ENCODE peak calls at places on chromosomes 12 and 14, in seven cellular contexts. Y is EL; U is NCI-H2081; S is HT-29; X is mucosa of descending colon; A is stimulated activated CD4-positive, alpha-beta T cell treated with anti-CD3 and anti-CD28 coated beads, TNF-alpha, amount 100 ng/mL, for 48 hours; K is natural killer cell. N is an unnamed sample.

GRCh38 chr12:49903700-49904423 is at the start of gene FAIM2:
- DNase-seq in Y (peak; percentile 51), U (peak; percentile 30), S (no peak), X (peak; percentile 23), A (no peak), K (peak; percentile 30), N (peak; percentile 28)

GRCh38 chr14:58977366-58977765 is 211.1 kb upstream of the DAAM1 start:
- DNase-seq in Y (peak; percentile 38), U (no peak), S (no peak), X (no peak), A (no peak), K (no peak), N (no peak)

GRCh38 chr12:39043425-39043824 is 138.0 kb upstream of the CPNE8 start:
- DNase-seq in Y (no peak), U (no peak), S (no peak), X (no peak), A (no peak), K (no peak), N (no peak)

GRCh38 chr12:121036810-121037326 is 2.2 kb downstream of the OASL start:
- DNase-seq in Y (peak; percentile 89), U (no peak), S (no peak), X (no peak), A (no peak), K (peak; percentile 28), N (no peak)

GRCh38 chr12:90250766-90251165 is 542.1 kb upstream of the ATP2B1 start:
- DNase-seq in Y (no peak), U (no peak), S (no peak), X (peak; percentile 6), A (no peak), K (no peak), N (no peak)

GRCh38 chr12:112183141-112183581 is 57.8 kb downstream of the TRAFD1 start:
- DNase-seq in Y (no peak), U (no peak), S (no peak), X (no peak), A (peak; percentile 27), K (no peak), N (no peak)

GRCh38 chr14:32711103-32711680 is 227.5 kb upstream of the NPAS3 start:
- DNase-seq in Y (peak; percentile 48), U (peak; percentile 70), S (peak; percentile 50), X (peak; percentile 70), A (no peak), K (no peak), N (no peak)

GRCh38 chr12:48980953-48981756 is 3.0 kb downstream of the WNT1 start:
- DNase-seq in Y (no peak), U (no peak), S (no peak), X (no peak), A (no peak), K (peak; percentile 53), N (no peak)

GRCh38 chr12:23753627-23754358 is 195.7 kb downstream of the SOX5 start:
- DNase-seq in Y (no peak), U (no peak), S (no peak), X (no peak), A (no peak), K (no peak), N (no peak)

GRCh38 chr12:10501031-10501430 is 4.7 kb upstream of the EIF2S3B start:
- DNase-seq in Y (peak; percentile 8), U (no peak), S (peak; percentile 42), X (no peak), A (no peak), K (no peak), N (no peak)

GRCh38 chr14:61609885-61610284 is 85.4 kb upstream of the HIF1A start:
- DNase-seq in Y (no peak), U (no peak), S (no peak), X (no peak), A (no peak), K (no peak), N (no peak)

GRCh38 chr12:121214855-121215745 is 5.2 kb downstream of the P2RX4 start:
- DNase-seq in Y (peak; percentile 93), U (no peak), S (peak; percentile 82), X (peak; percentile 73), A (no peak), K (no peak), N (no peak)

GRCh38 chr12:123532808-123533649 is 490 bp downstream of the RILPL1 start:
- DNase-seq in Y (peak; percentile 53), U (no peak), S (peak; percentile 8), X (peak; percentile 19), A (no peak), K (peak; percentile 17), N (no peak)

GRCh38 chr14:36281309-36281708 is 39.1 kb downstream of the MBIP start:
- DNase-seq in Y (peak; percentile 3), U (peak; percentile 35), S (no peak), X (no peak), A (no peak), K (no peak), N (no peak)